ENCODE peak calls at places on chromosomes 3 and 15, in four cellular contexts. H is trophoblast cell, I is OCI-LY7, P is hepatocyte. M is an unnamed sample.

GRCh38 chr3:136831461-136831860 is 12.5 kb downstream of the SLC35G2 start:
- DNase-seq in H (peak), I (no peak), P (no peak), M (no peak)

GRCh38 chr15:34582461-34583357 is 742 bp downstream of the GOLGA8B start:
- DNase-seq in H (peak), I (peak), P (peak), M (peak)

GRCh38 chr15:41661078-41661528 is 898 bp downstream of the MGA start:
- DNase-seq in H (no peak), I (no peak), P (no peak), M (peak)

GRCh38 chr3:59734061-59734460 is 684.2 kb upstream of the CFAP20DC start:
- DNase-seq in H (no peak), I (no peak), P (no peak), M (no peak)

GRCh38 chr3:36663666-36664291 is 100.6 kb downstream of the DCLK3 start:
- DNase-seq in H (no peak), I (no peak), P (no peak), M (no peak)

GRCh38 chr3:67123914-67124313 is 125.8 kb downstream of the KBTBD8 start:
- DNase-seq in H (no peak), I (no peak), P (no peak), M (no peak)

GRCh38 chr3:54649551-54649950 is 278.3 kb downstream of the LRTM1 start:
- DNase-seq in H (peak), I (no peak), P (no peak), M (no peak)

GRCh38 chr3:133124511-133124910 is 86.3 kb downstream of the TMEM108 start:
- DNase-seq in H (no peak), I (no peak), P (peak), M (no peak)

GRCh38 chr3:131690800-131691199 is 188.0 kb upstream of the MRPL3 start:
- DNase-seq in H (no peak), I (no peak), P (no peak), M (no peak)

GRCh38 chr3:11650391-11650790 is 6.7 kb upstream of the VGLL4 start:
- DNase-seq in H (no peak), I (no peak), P (no peak), M (no peak)

GRCh38 chr3:133661454-133662255 is at the start of gene TOPBP1:
- DNase-seq in H (peak), I (peak), P (peak), M (peak)

GRCh38 chr3:107142786-107143185 is 234.5 kb upstream of the CCDC54 start:
- DNase-seq in H (no peak), I (no peak), P (no peak), M (no peak)

GRCh38 chr3:9780451-9780797 is 10.7 kb upstream of the CAMK1 start:
- DNase-seq in H (no peak), I (no peak), P (no peak), M (no peak)

GRCh38 chr3:124078978-124079911 is 87.3 kb upstream of the ROPN1 start:
- DNase-seq in H (peak), I (peak), P (peak), M (peak)

GRCh38 chr15:61383421-61383820 is 154.3 kb upstream of the RORA start:
- DNase-seq in H (peak), I (no peak), P (no peak), M (no peak)

GRCh38 chr3:154786724-154787123 is 293.4 kb upstream of the MME start:
- DNase-seq in H (no peak), I (no peak), P (no peak), M (no peak)

GRCh38 chr3:100810671-100811070 is 101.4 kb downstream of the TFG start:
- DNase-seq in H (no peak), I (no peak), P (no peak), M (no peak)

GRCh38 chr3:153293222-153293621 is 131.2 kb downstream of the RAP2B start:
- DNase-seq in H (no peak), I (no peak), P (no peak), M (no peak)

GRCh38 chr15:76342046-76342381 is 5.4 kb downstream of the ISL2 start:
- DNase-seq in H (no peak), I (no peak), P (no peak), M (no peak)

GRCh38 chr3:61812517-61812916 is 251.1 kb downstream of the PTPRG start:
- DNase-seq in H (peak), I (no peak), P (no peak), M (no peak)

GRCh38 chr3:68123231-68123630 is 468.8 kb upstream of the SUCLG2 start:
- DNase-seq in H (no peak), I (no peak), P (no peak), M (no peak)

GRCh38 chr3:36688815-36689214 is 75.5 kb downstream of the DCLK3 start:
- DNase-seq in H (no peak), I (no peak), P (no peak), M (no peak)

GRCh38 chr15:95629503-95630168 is 700.9 kb upstream of the NR2F2 start:
- DNase-seq in H (no peak), I (no peak), P (no peak), M (no peak)

GRCh38 chr3:114270019-114270418 is 23.8 kb upstream of the TIGIT start:
- DNase-seq in H (no peak), I (no peak), P (no peak), M (no peak)

GRCh38 chr15:60535265-60535664 is 56.3 kb upstream of the ICE2 start:
- DNase-seq in H (no peak), I (no peak), P (no peak), M (no peak)

GRCh38 chr3:7709383-7710082 is 792.1 kb upstream of the LMCD1 start:
- DNase-seq in H (no peak), I (no peak), P (no peak), M (no peak)

GRCh38 chr3:127848131-127849129 is 26.1 kb upstream of the MGLL start:
- DNase-seq in H (no peak), I (no peak), P (peak), M (no peak)

GRCh38 chr3:108879915-108880314 is 57.3 kb downstream of the TRAT1 start:
- DNase-seq in H (no peak), I (no peak), P (no peak), M (peak)

DNA sequence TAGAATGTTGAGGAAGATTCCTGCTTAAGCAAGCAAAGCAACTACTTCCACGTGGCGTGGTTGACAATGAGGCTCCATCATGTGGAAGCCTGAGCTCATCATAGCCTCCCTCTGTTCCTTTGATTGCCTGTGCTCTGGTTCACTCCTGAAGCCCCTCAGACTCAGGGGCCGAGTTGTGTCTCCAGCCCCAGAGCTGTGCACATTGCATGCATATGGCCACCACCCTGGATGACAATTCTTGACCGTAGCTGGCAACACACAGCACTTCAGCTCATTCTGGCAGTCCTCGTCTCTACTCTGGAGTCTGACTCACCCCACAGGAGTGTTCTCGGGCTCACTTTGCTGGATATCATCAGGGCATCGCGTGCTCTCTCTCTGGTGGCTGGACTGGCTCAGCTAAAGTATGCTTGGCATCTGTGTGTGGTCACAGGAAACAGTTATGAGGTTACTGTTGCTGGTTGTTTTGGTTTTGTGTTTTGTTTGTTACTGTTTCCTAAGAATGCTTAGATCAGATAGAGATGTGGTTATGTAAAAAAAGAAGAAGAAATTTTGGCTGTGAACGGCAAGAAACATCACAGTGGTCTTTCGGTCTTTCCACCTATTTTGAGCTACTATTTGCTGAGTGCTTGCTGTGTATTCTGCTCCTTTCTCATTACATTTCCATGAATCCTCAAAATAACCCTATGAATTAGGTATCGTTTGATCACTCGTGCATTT is 41.6 kb upstream of the MRPS22 start:
- DNase-seq in H (peak), I (no peak), P (peak), M (peak)
- H3K27ac ChIP-seq in H (peak), I (no peak), P (peak), M (no peak)

GRCh38 chr15:71476823-71477222 is 333.5 kb upstream of the NR2E3 start:
- DNase-seq in H (no peak), I (peak), P (no peak), M (no peak)
- H2AFZ ChIP-seq in H (no peak), I (peak), P (no peak), M (peak)

GRCh38 chr3:72380711-72381508 is 467.3 kb downstream of the SHQ1 start:
- DNase-seq in H (peak), I (no peak), P (no peak), M (no peak)
- H3K4me2 ChIP-seq in H (no peak), I (no peak), P (no peak), M (no peak)

GRCh38 chr15:98927057-98927456 is 80.5 kb downstream of the PGPEP1L start:
- DNase-seq in H (no peak), I (no peak), P (no peak), M (no peak)
- H3K27ac ChIP-seq in H (no peak), I (no peak), P (peak), M (no peak)

DNA sequence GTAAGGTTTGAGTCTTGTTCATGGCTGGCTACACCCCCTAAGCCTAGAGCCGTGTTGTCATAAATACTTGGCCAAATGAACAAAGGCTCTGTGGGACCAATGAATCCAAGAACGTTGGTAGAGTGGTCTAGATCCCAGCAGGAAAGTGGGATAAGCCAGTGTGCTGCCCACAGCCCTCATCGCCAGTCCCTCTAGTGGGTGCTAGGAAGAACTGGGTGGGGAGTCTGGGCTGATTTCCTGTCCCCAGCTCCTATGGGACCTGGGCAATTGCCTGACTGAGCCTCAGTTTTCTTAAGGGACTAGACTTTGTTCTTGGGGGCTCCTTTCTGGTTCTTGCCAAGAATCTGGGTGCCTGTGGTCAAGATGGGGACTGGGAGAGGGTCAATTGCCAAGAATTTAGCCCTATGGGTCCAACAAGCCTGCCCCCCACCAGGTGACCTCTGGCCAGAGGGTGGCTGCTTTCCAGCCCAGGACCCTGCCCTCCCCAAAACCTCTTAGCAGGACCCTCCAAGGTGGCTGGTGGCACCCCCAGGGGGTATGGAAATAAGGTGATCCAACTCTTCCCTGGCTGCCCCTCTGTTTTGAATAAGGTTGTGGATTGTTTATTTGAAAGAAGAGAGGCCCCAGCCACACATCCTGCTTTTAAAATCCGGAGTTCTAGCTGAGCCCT is 42.7 kb downstream of the SMAD6 start:
- DNase-seq in H (no peak), I (no peak), P (no peak), M (no peak)
- H2AFZ ChIP-seq in H (no peak), I (no peak), P (no peak), M (no peak)

DNA sequence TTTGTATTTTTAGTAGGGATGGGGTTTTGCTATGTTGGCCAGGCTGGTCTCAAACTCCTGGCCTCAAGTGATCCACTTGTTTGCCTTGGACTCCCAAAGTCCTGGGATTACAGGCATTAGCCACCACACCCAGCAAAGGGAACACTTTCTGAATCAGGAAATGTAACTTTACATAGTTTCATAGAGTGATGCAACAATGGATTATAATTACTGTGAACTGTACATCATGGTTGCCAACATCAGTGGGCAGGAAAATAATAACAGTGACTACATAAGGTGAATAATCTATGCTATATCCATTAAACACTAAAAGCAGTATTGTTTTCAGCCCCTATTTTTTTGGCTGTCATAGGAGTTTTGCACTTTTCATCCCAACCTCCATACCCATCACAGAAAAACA is 5.0 kb upstream of the KPNA1 start:
- DNase-seq in H (no peak), I (no peak), P (no peak), M (no peak)
- H3K4me2 ChIP-seq in H (no peak), I (no peak), P (no peak), M (no peak)

DNA sequence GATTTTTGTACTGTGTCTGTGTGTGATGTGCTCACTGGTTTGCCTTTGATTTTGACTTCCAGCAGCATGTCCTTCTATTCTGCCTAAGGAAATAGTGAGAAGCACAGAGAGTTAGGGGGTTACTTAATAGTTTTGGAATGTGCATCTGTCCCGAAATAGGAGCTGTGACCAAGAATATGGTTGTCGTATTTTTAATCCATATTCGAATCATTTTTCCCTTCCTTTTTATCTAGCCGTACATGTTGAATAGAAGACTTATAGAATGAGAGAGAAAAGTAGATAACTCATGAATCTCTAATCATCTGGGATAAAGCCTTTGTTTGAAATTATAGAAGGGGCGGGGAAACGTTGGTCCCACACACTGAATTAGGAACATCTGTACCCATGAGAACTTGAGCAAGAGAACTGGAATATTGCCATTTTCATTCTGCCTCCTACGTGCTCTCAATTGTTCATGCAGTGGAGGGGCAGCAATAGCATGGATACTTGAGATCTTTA is 23.6 kb downstream of the CRTC3 start:
- DNase-seq in H (no peak), I (no peak), P (no peak), M (no peak)
- H3K27ac ChIP-seq in H (no peak), I (no peak), P (peak), M (no peak)

GRCh38 chr3:164465172-164465571 is 613.1 kb downstream of the SI start:
- DNase-seq in H (no peak), I (no peak), P (no peak), M (no peak)
- H2AFZ ChIP-seq in H (no peak), I (no peak), P (no peak), M (no peak)

GRCh38 chr15:99442268-99442897 is 123.4 kb upstream of the MEF2A start:
- DNase-seq in H (peak), I (no peak), P (peak), M (no peak)
- H3K4me2 ChIP-seq in H (no peak), I (no peak), P (no peak), M (no peak)